ENCODE peak calls at places on chromosome 20, in ten cellular contexts. L, G, M, Z, K, H, J, R, S and B are unnamed samples.

GRCh38 chr20:1345756-1346093 is 16.8 kb upstream of the SDCBP2 start:
- DNase-seq in K (no peak), H (no peak), R (no peak), L (no peak), S (no peak), J (no peak), Z (no peak), M (no peak), G (no peak), B (no peak)

GRCh38 chr20:20706285-20706684 is 6.2 kb downstream of the RALGAPA2 start:
- DNase-seq in H (no peak), G (no peak), Z (no peak), M (no peak), R (no peak), K (no peak), J (no peak), L (no peak), S (no peak), B (no peak)

GRCh38 chr20:31630187-31630790 is 7.4 kb upstream of the COX4I2 start:
- DNase-seq in L (no peak), H (no peak), G (no peak), M (no peak), J (no peak), Z (no peak), R (no peak), K (peak; percentile 96), S (no peak), B (no peak)

GRCh38 chr20:54479138-54479906 is 3.9 kb downstream of the DOK5 start:
- DNase-seq in J (no peak), L (peak; percentile 19), G (no peak), K (no peak), Z (no peak), S (no peak), M (no peak), R (no peak), H (peak; percentile 12), B (no peak)

GRCh38 chr20:59718071-59718470 is 113.7 kb downstream of the PHACTR3 start:
- DNase-seq in L (no peak), J (no peak), M (no peak), K (no peak), G (no peak), S (no peak), Z (no peak), R (no peak), H (peak; percentile 56), B (no peak)

GRCh38 chr20:53639647-53640440 is 46.2 kb upstream of the ZNF217 start:
- DNase-seq in J (no peak), Z (no peak), G (no peak), K (no peak), S (no peak), M (no peak), R (no peak), H (no peak), L (no peak), B (no peak)

GRCh38 chr20:20489623-20490341 is 121.9 kb downstream of the INSM1 start:
- DNase-seq in Z (no peak), J (no peak), K (no peak), L (no peak), G (no peak), H (no peak), S (no peak), M (no peak), R (no peak), B (no peak)

GRCh38 chr20:21102691-21103311 is 3.4 kb downstream of the LINC00237 start:
- DNase-seq in K (no peak), Z (peak; percentile 28), M (no peak), G (peak; percentile 24), L (peak; percentile 22), R (peak; percentile 52), S (peak; percentile 25), H (peak; percentile 49), J (no peak), B (no peak)

GRCh38 chr20:12824353-12824752 is 184.4 kb upstream of the SPTLC3 start:
- DNase-seq in K (peak; percentile 83), H (no peak), S (no peak), J (no peak), L (no peak), M (no peak), G (no peak), R (no peak), Z (no peak), B (no peak)

GRCh38 chr20:33681728-33682353 is 4.3 kb downstream of the E2F1 start:
- DNase-seq in L (no peak), M (no peak), Z (no peak), H (no peak), G (no peak), R (no peak), K (no peak), S (no peak), J (no peak), B (no peak)